ENCODE peak calls at places on chromosome 9, in four cellular contexts. E is K562, T is A549, H is HepG2. N is an unnamed sample.

GRCh38 chr9:107480386-107480789 is 9.2 kb downstream of the KLF4 start:
- DNase-seq in E (no peak), T (peak; percentile 37), H (no peak), N (no peak)

GRCh38 chr9:90296539-90296938 is 346.1 kb downstream of the DIRAS2 start:
- DNase-seq in E (no peak), T (no peak), H (no peak), N (no peak)

GRCh38 chr9:117092582-117092981 is 322.3 kb downstream of the ASTN2 start:
- DNase-seq in E (no peak), T (peak; percentile 16), H (no peak), N (no peak)

GRCh38 chr9:69433426-69433825 is 108.4 kb downstream of the ENTREP1 start:
- DNase-seq in E (no peak), T (no peak), H (no peak), N (no peak)

GRCh38 chr9:124784503-124784902 is 7.6 kb downstream of the OLFML2A start:
- DNase-seq in E (no peak), T (no peak), H (no peak), N (no peak)

GRCh38 chr9:98034593-98035546 is 21.7 kb upstream of the NANS start:
- DNase-seq in E (peak; percentile 87), T (peak; percentile 84), H (peak; percentile 76), N (peak; percentile 93)

GRCh38 chr9:89872426-89872912 is 267.7 kb downstream of the GADD45G start:
- DNase-seq in E (no peak), T (no peak), H (no peak), N (no peak)

GRCh38 chr9:7976167-7976755 is 176.7 kb upstream of the DMAC1 start:
- DNase-seq in E (no peak), T (no peak), H (no peak), N (no peak)

GRCh38 chr9:93699650-93700049 is 123.3 kb downstream of the PHF2 start:
- DNase-seq in E (no peak), T (no peak), H (no peak), N (no peak)

GRCh38 chr9:61666310-61666709 is 476.5 kb downstream of the SPATA31A7 start:
- DNase-seq in E (no peak), T (no peak), H (no peak), N (no peak)

DNA sequence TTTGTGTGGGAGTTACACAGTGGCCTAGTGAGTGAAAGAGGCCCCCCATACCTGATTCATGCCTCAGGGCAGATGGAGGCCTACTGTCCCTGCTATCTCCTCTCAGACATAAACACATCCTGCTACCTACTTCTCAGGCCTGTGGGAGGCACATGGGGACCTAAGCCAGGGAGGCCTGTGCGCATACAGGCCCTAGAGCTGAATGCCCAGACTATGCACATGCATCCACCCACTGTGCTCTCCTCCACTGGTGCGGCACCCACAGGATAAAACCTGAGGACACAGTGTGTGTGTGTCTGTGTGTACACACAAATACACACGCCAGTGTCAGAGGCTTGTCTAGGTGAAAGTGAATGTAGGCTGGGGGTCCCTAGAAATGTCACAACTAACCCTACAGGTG is 1.4 kb downstream of the PAX5 start:
- DNase-seq in E (no peak), T (no peak), H (no peak), N (no peak)
- TF ChIP-seq HMGXB4 in E (no peak), T (no peak), H (no peak), N (no peak)

DNA sequence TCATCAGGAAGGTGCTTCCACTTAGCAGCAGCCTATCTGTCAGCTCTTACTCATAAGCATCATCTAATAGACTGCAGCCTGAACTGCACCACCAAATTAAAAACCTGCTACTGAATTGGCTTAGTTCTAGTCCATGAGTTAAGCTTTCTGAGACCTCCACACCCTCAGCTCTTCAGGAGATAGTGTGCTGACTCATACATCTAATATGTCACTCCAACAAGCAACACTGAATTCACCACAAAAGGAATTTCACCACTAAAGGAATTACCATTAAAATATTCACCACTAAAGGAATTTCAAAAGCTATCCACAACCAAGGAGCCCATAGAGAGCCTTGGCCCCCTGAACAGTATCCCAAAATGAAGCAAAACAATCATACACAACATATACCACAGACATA is 418.5 kb upstream of the RORB start:
- DNase-seq in E (no peak), T (no peak), H (no peak), N (no peak)
- TF ChIP-seq HMGXB4 in E (no peak), T (no peak), H (no peak), N (no peak)

GRCh38 chr9:111940697-111941096 is 44.1 kb downstream of the UGCG start:
- DNase-seq in E (no peak), T (no peak), H (no peak), N (no peak)
- TF ChIP-seq HMGXB4 in E (no peak), T (no peak), H (no peak), N (no peak)

DNA sequence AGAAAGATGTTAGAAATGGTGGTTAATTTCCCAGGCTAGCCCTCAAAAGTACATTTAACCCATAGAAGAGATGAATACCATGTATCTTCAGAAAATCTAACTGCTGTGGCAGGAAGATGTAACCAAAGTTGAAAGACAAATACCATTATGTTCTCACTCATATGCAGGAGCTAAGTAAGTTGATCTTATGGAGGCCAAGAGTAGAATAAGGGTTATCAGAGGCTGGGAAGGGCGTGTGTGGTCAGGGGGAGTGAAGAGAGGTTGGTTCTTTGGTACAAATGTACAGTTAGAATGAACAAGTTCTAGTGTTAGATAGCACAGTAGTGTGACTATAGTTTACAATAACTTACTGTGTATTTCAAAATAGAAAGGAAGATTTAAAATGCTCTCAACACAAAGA is 61.7 kb downstream of the CDC14B start:
- DNase-seq in E (no peak), T (no peak), H (no peak), N (no peak)
- TF ChIP-seq HMGXB4 in E (no peak), T (no peak), H (no peak), N (no peak)

GRCh38 chr9:96068511-96068910 is 193.0 kb downstream of the ERCC6L2 start:
- DNase-seq in E (no peak), T (no peak), H (no peak), N (no peak)

GRCh38 chr9:96064838-96065481 is 189.5 kb downstream of the ERCC6L2 start:
- DNase-seq in E (no peak), T (no peak), H (no peak), N (no peak)

GRCh38 chr9:96067551-96068076 is 192.1 kb downstream of the ERCC6L2 start:
- DNase-seq in E (no peak), T (no peak), H (no peak), N (no peak)

GRCh38 chr9:96065482-96066251 is 190.2 kb downstream of the ERCC6L2 start:
- DNase-seq in E (no peak), T (no peak), H (no peak), N (no peak)

DNA sequence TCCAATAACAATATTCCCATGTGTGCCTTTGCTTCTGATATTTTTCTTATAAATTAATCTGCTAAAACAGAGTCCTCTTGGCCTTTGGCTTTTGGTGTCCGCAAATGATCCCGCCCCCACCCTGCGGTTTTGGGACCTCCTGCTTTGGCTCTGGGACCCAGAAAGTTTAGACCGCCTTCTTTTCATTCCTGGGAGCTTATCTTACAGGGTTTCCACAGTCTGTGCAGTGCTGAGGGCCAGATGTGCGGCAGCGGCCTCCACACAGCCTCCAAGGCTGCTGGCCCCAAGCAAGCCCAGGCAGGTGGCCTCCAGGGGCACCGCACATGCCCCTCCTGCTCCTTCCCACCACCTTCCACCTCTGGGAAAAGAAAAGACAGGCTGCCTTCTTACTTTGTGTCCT is 191.5 kb downstream of the ERCC6L2 start:
- DNase-seq in E (no peak), T (no peak), H (no peak), N (no peak)
- TF ChIP-seq HMGXB4 in E (no peak), T (no peak), H (no peak), N (no peak)

GRCh38 chr9:71921190-71921814 is 9.9 kb downstream of the C9orf85 start:
- DNase-seq in E (no peak), T (no peak), H (no peak), N (no peak)
- TF ChIP-seq HMGXB4 in E (no peak), T (no peak), H (no peak), N (no peak)

GRCh38 chr9:121286973-121287721 is 19.2 kb downstream of the GSN start:
- DNase-seq in E (peak; percentile 90), T (peak; percentile 97), H (peak; percentile 86), N (peak; percentile 83)
- TF ChIP-seq HMGXB4 in E (no peak), T (no peak), H (peak; percentile 16), N (no peak)